ENCODE peak calls at places on chromosomes 13 and 19, in six cellular contexts. P, G, Q, I, C and T are unnamed samples.

GRCh38 chr13:113917096-113917495 is 53.2 kb upstream of the GAS6 start:
- DNase-seq in P (no peak), G (no peak), Q (no peak), I (no peak), C (no peak), T (no peak)

GRCh38 chr19:19403373-19403901 is 2.0 kb upstream of the GATAD2A start:
- DNase-seq in P (no peak), G (peak; percentile 64), Q (no peak), I (no peak), C (no peak), T (no peak)

GRCh38 chr19:41604831-41605230 is 22.0 kb downstream of the CEACAM4 start:
- DNase-seq in P (no peak), G (no peak), Q (no peak), I (no peak), C (no peak), T (no peak)

GRCh38 chr19:50658438-50659317 is 9.4 kb downstream of the C19orf81 start:
- DNase-seq in P (peak; percentile 65), G (peak; percentile 99), Q (no peak), I (no peak), C (no peak), T (no peak)

GRCh38 chr19:48896191-48896720 is 2.3 kb downstream of the TULP2 start:
- DNase-seq in P (peak; percentile 64), G (peak; percentile 84), Q (peak; percentile 82), I (no peak), C (no peak), T (no peak)

GRCh38 chr19:41637484-41637883 is 10.6 kb upstream of the CEACAM4 start:
- DNase-seq in P (no peak), G (no peak), Q (no peak), I (no peak), C (no peak), T (no peak)

GRCh38 chr13:114101325-114101821 is 31.1 kb downstream of the RASA3 start:
- DNase-seq in P (no peak), G (no peak), Q (no peak), I (no peak), C (no peak), T (no peak)

GRCh38 chr19:15251010-15251748 is 18.9 kb upstream of the EPHX3 start:
- DNase-seq in P (no peak), G (no peak), Q (no peak), I (no peak), C (no peak), T (no peak)

GRCh38 chr13:27524981-27525975 is 74.9 kb upstream of the MTIF3 start:
- DNase-seq in P (no peak), G (no peak), Q (no peak), I (no peak), C (no peak), T (no peak)

GRCh38 chr13:97288486-97288900 is 66.4 kb downstream of the MBNL2 start:
- DNase-seq in P (no peak), G (no peak), Q (no peak), I (no peak), C (peak; percentile 57), T (no peak)

GRCh38 chr19:11964496-11964857 is 363 bp upstream of the ZNF763 start:
- DNase-seq in P (no peak), G (no peak), Q (no peak), I (no peak), C (peak; percentile 17), T (no peak)

GRCh38 chr19:11970174-11970573 is 5.3 kb downstream of the ZNF763 start:
- DNase-seq in P (no peak), G (no peak), Q (no peak), I (no peak), C (no peak), T (no peak)

GRCh38 chr19:11963566-11964355 is 1.1 kb upstream of the ZNF763 start:
- DNase-seq in P (peak; percentile 57), G (peak; percentile 52), Q (peak; percentile 49), I (peak; percentile 31), C (peak; percentile 56), T (peak; percentile 53)

GRCh38 chr19:11971045-11971444 is 6.2 kb downstream of the ZNF763 start:
- DNase-seq in P (no peak), G (no peak), Q (no peak), I (no peak), C (no peak), T (no peak)

DNA sequence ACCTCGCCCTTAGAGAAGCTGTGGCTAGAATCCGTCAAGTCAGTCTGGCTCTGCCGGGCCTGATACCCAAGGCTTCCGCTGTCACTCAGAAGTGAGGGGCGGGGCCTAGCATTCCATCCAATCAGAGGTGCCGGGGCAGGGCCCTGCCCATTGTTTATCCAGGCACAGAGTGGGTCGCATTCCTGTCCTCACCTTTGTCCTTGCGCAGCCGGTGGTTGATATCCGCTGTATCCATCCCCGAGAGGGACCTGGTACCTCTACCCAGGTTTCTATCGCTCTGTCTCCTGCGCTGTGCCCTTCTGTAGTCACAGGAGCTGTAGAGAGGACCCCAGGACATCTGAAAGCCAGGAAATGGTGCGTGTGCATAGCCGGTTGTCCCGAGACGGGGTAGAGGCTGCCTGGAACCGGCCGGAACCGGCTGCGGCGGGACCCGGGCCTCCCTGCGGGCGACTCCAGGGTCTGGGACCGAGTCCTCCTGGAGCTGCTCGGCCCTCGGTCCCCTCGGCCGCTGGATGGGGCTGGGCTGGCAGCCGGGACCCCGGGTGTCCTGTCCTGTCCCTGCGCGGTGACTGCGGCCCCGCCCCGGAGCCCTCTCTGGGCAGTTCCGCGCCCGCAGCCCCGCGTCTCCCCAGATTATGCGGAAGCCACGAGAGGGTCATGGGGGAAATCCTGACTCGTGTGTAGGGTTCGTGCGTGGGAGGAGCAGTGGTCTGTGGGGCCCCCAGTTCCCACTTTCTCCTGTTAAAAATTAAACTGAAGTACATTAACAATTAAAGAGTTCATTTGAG is at the start of gene ZNF763:
- DNase-seq in P (peak; percentile 89), G (peak; percentile 35), Q (peak; percentile 73), I (peak; percentile 79), C (peak; percentile 60), T (peak; percentile 77)
- TF ChIP-seq TAF1 in P (peak; percentile 84), G (no peak), Q (no peak), I (no peak), C (no peak), T (no peak)

GRCh38 chr19:38852231-38853044 is 2.7 kb upstream of the HNRNPL start:
- DNase-seq in P (no peak), G (peak; percentile 34), Q (no peak), I (no peak), C (no peak), T (no peak)
- TF ChIP-seq POLR2A in P (peak; percentile 59), G (peak; percentile 50), Q (peak; percentile 60), I (peak; percentile 84), C (no peak), T (peak; percentile 76)

GRCh38 chr13:21898461-21898860 is 227.6 kb downstream of the FGF9 start:
- DNase-seq in P (no peak), G (no peak), Q (no peak), I (no peak), C (no peak), T (no peak)
- TF ChIP-seq POLR2AphosphoS5 in P (no peak), G (no peak), Q (no peak), I (no peak), C (no peak), T (no peak)

DNA sequence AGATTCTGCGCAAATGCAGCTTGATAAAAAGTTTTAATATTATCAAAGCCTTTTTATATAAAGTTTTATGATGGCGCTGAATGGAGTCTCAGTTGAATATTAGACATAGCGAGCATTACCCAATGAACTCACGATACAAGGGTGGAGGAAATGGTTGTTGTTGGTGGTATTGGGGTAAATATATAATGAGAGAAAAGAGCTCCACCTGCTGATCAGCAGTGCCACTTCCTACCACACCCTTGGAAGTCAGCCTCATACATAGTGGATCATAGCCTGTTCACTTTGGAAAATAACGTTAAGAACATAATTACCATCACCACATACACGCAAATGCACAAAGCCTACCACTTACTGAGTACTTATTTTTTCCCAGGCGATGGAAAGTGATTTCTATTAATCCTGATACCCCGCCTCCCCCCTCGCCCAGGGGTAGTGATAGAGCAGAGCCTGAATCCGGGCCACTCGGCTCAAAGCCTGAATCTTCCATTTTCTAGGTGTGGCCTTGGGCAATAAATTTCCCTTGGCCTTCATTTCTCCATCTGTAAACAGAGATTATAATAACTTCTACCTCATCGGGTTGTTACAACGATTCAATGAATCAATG is 358.3 kb downstream of the KLF5 start:
- DNase-seq in P (no peak), G (peak; percentile 34), Q (no peak), I (no peak), C (peak; percentile 27), T (no peak)
- TF ChIP-seq TAF1 in P (no peak), G (no peak), Q (no peak), I (no peak), C (no peak), T (no peak)

GRCh38 chr13:41456768-41457588 is at the start of gene RGCC:
- DNase-seq in P (no peak), G (peak; percentile 74), Q (peak; percentile 78), I (no peak), C (peak; percentile 30), T (peak; percentile 80)
- TF ChIP-seq POLR2A in P (no peak), G (no peak), Q (peak; percentile 60), I (no peak), C (no peak), T (no peak)

GRCh38 chr13:34334984-34335661 is 517.2 kb downstream of the RFC3 start:
- DNase-seq in P (no peak), G (no peak), Q (no peak), I (no peak), C (no peak), T (no peak)

GRCh38 chr13:34338102-34338501 is 520.2 kb downstream of the RFC3 start:
- DNase-seq in P (no peak), G (no peak), Q (no peak), I (no peak), C (no peak), T (no peak)

GRCh38 chr13:34340534-34340933 is 522.6 kb downstream of the RFC3 start:
- DNase-seq in P (no peak), G (no peak), Q (no peak), I (no peak), C (no peak), T (no peak)

GRCh38 chr13:34335662-34336007 is 517.7 kb downstream of the RFC3 start:
- DNase-seq in P (no peak), G (no peak), Q (no peak), I (no peak), C (no peak), T (no peak)
- TF ChIP-seq POLR2AphosphoS5 in P (no peak), G (no peak), Q (no peak), I (no peak), C (no peak), T (no peak)

GRCh38 chr19:52138614-52139290 is 986 bp downstream of the ZNF616 start:
- DNase-seq in P (peak; percentile 13), G (peak; percentile 49), Q (no peak), I (no peak), C (peak; percentile 34), T (peak; percentile 13)
- TF ChIP-seq TAF1 in P (peak; percentile 62), G (no peak), Q (no peak), I (no peak), C (no peak), T (no peak)

GRCh38 chr19:33080761-33081681 is at the start of gene GPATCH1:
- DNase-seq in P (peak; percentile 60), G (peak; percentile 91), Q (peak; percentile 91), I (peak; percentile 35), C (peak; percentile 73), T (peak; percentile 95)
- TF ChIP-seq POLR2A in P (peak; percentile 53), G (peak; percentile 88), Q (peak; percentile 90), I (peak; percentile 92), C (peak; percentile 77), T (peak; percentile 76)

GRCh38 chr19:1837625-1838105 is 10.6 kb downstream of the REXO1 start:
- DNase-seq in P (no peak), G (peak; percentile 82), Q (peak; percentile 94), I (no peak), C (peak; percentile 40), T (peak; percentile 97)
- TF ChIP-seq POLR2AphosphoS5 in P (no peak), G (no peak), Q (peak; percentile 29), I (no peak), C (no peak), T (peak; percentile 38)

GRCh38 chr13:107185889-107186288 is 618.0 kb upstream of the ARGLU1 start:
- DNase-seq in P (no peak), G (no peak), Q (no peak), I (no peak), C (no peak), T (no peak)
- TF ChIP-seq TAF1 in P (no peak), G (no peak), Q (no peak), I (no peak), C (no peak), T (no peak)